ENCODE peak calls at places on chromosomes 2 and 18, in eight cellular contexts. One of them, this sample, is unnamed.

GRCh38 chr2:239441261-239441701 is 40.5 kb upstream of the HDAC4 start:
- DNase-seq in endothelial cell of umbilical vein: no peak
- DNase-seq in neural progenitor cell: peak; percentile 22
- DNase-seq in HepG2: no peak
- DNase-seq in IMR-90: no peak
- DNase-seq in GM12878: no peak
- DNase-seq in H1: no peak
- DNase-seq in colonic mucosa: no peak
- DNase-seq in this sample: no peak

GRCh38 chr2:179106342-179107178 is 56.6 kb upstream of the CCDC141 start:
- DNase-seq in endothelial cell of umbilical vein: peak; percentile 99
- DNase-seq in neural progenitor cell: no peak
- DNase-seq in HepG2: peak; percentile 83
- DNase-seq in IMR-90: peak; percentile 94
- DNase-seq in GM12878: peak; percentile 56
- DNase-seq in H1: no peak
- DNase-seq in colonic mucosa: peak; percentile 40
- DNase-seq in this sample: peak; percentile 8

GRCh38 chr2:28049416-28049815 is 158.9 kb downstream of the BABAM2 start:
- DNase-seq in endothelial cell of umbilical vein: no peak
- DNase-seq in neural progenitor cell: no peak
- DNase-seq in HepG2: no peak
- DNase-seq in IMR-90: no peak
- DNase-seq in GM12878: no peak
- DNase-seq in H1: no peak
- DNase-seq in colonic mucosa: no peak
- DNase-seq in this sample: no peak

GRCh38 chr2:124091721-124092120 is 66.6 kb downstream of the CNTNAP5 start:
- DNase-seq in endothelial cell of umbilical vein: no peak
- DNase-seq in neural progenitor cell: no peak
- DNase-seq in HepG2: no peak
- DNase-seq in IMR-90: no peak
- DNase-seq in GM12878: no peak
- DNase-seq in H1: no peak
- DNase-seq in colonic mucosa: no peak
- DNase-seq in this sample: no peak

GRCh38 chr2:148622390-148622789 is 22.2 kb upstream of the EPC2 start:
- DNase-seq in endothelial cell of umbilical vein: no peak
- DNase-seq in neural progenitor cell: no peak
- DNase-seq in HepG2: no peak
- DNase-seq in IMR-90: no peak
- DNase-seq in GM12878: no peak
- DNase-seq in H1: no peak
- DNase-seq in colonic mucosa: no peak
- DNase-seq in this sample: no peak

GRCh38 chr18:59631583-59632181 is 65.5 kb downstream of the CCBE1 start:
- DNase-seq in endothelial cell of umbilical vein: peak; percentile 21
- DNase-seq in neural progenitor cell: peak; percentile 69
- DNase-seq in HepG2: peak; percentile 1
- DNase-seq in IMR-90: peak; percentile 58
- DNase-seq in GM12878: no peak
- DNase-seq in H1: no peak
- DNase-seq in colonic mucosa: no peak
- DNase-seq in this sample: peak; percentile 22

GRCh38 chr2:25228848-25229674 is 60.7 kb upstream of the POMC start:
- DNase-seq in endothelial cell of umbilical vein: peak; percentile 72
- DNase-seq in neural progenitor cell: peak; percentile 91
- DNase-seq in HepG2: peak; percentile 78
- DNase-seq in IMR-90: peak; percentile 72
- DNase-seq in GM12878: no peak
- DNase-seq in H1: peak; percentile 80
- DNase-seq in colonic mucosa: peak; percentile 69
- DNase-seq in this sample: peak; percentile 75

GRCh38 chr2:12603781-12604180 is 113.0 kb upstream of the TRIB2 start:
- DNase-seq in endothelial cell of umbilical vein: no peak
- DNase-seq in neural progenitor cell: no peak
- DNase-seq in HepG2: no peak
- DNase-seq in IMR-90: no peak
- DNase-seq in GM12878: no peak
- DNase-seq in H1: no peak
- DNase-seq in colonic mucosa: no peak
- DNase-seq in this sample: no peak

GRCh38 chr2:58135861-58136260 is 89.3 kb downstream of the VRK2 start:
- DNase-seq in endothelial cell of umbilical vein: peak; percentile 64
- DNase-seq in neural progenitor cell: no peak
- DNase-seq in HepG2: no peak
- DNase-seq in IMR-90: peak; percentile 16
- DNase-seq in GM12878: no peak
- DNase-seq in H1: no peak
- DNase-seq in colonic mucosa: no peak
- DNase-seq in this sample: no peak

GRCh38 chr2:17747684-17748452 is 5.7 kb downstream of the SMC6 start:
- DNase-seq in endothelial cell of umbilical vein: no peak
- DNase-seq in neural progenitor cell: no peak
- DNase-seq in HepG2: no peak
- DNase-seq in IMR-90: peak; percentile 48
- DNase-seq in GM12878: no peak
- DNase-seq in H1: no peak
- DNase-seq in colonic mucosa: no peak
- DNase-seq in this sample: peak; percentile 58

GRCh38 chr2:236449167-236449586 is 120.4 kb upstream of the ACKR3 start:
- DNase-seq in endothelial cell of umbilical vein: no peak
- DNase-seq in neural progenitor cell: no peak
- DNase-seq in HepG2: no peak
- DNase-seq in IMR-90: no peak
- DNase-seq in GM12878: no peak
- DNase-seq in H1: no peak
- DNase-seq in colonic mucosa: no peak
- DNase-seq in this sample: no peak
- H3K4me1 ChIP-seq in endothelial cell of umbilical vein: no peaks in the 10 kb centered on the region
- H3K4me1 ChIP-seq in neural progenitor cell: no peaks in the 10 kb centered on the region
- H3K4me1 ChIP-seq in HepG2: no peaks in the 10 kb centered on the region
- H3K4me1 ChIP-seq in IMR-90: no peaks in the 10 kb centered on the region
- H3K4me1 ChIP-seq in GM12878: no peaks in the 10 kb centered on the region
- H3K4me1 ChIP-seq in H1: no peaks in the 10 kb centered on the region
- H3K4me1 ChIP-seq in colonic mucosa: no peaks in the 10 kb centered on the region
- H3K4me1 ChIP-seq in this sample: peaks cover 4% of the 10 kb centered on the region

GRCh38 chr18:54813305-54813704 is 15.0 kb upstream of the RAB27B start:
- DNase-seq in endothelial cell of umbilical vein: no peak
- DNase-seq in neural progenitor cell: no peak
- DNase-seq in HepG2: no peak
- DNase-seq in IMR-90: no peak
- DNase-seq in GM12878: no peak
- DNase-seq in H1: no peak
- DNase-seq in colonic mucosa: no peak
- DNase-seq in this sample: no peak
- H3K9ac ChIP-seq in endothelial cell of umbilical vein: no peak overlapping the region
- H3K9ac ChIP-seq in neural progenitor cell: no peak overlapping the region
- H3K9ac ChIP-seq in HepG2: no peak overlapping the region
- H3K9ac ChIP-seq in IMR-90: no peak overlapping the region
- H3K9ac ChIP-seq in GM12878: no peak overlapping the region
- H3K9ac ChIP-seq in H1: no peak overlapping the region
- H3K9ac ChIP-seq in colonic mucosa: no peak overlapping the region
- H3K9ac ChIP-seq in this sample: no peak overlapping the region

DNA sequence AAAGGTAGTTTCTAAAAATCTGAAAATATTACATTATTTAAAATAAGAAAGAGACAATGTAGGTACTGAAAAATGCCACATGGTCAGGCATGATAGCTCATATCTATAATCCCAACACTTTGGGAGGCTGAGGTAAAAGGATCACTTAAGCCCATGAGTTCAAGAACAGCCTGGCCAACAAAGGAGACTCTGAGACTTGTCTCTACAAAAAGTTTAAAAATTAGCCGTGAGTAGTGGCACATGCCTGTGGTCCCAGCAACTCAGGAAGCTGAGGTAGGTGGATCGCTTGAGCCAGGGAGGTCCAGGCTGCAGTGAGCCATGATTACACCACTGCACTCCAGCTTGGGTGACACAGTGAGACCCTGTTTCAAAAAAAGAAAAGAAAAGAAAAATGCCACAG is 21.8 kb downstream of the ATAD2B start:
- DNase-seq in endothelial cell of umbilical vein: no peak
- DNase-seq in neural progenitor cell: no peak
- DNase-seq in HepG2: peak; percentile 17
- DNase-seq in IMR-90: peak; percentile 44
- DNase-seq in GM12878: no peak
- DNase-seq in H1: no peak
- DNase-seq in colonic mucosa: no peak
- DNase-seq in this sample: no peak
- H3K4me1 ChIP-seq in endothelial cell of umbilical vein: peaks cover 9% of the 10 kb centered on the region
- H3K4me1 ChIP-seq in neural progenitor cell: peaks cover 14% of the 10 kb centered on the region
- H3K4me1 ChIP-seq in HepG2: peaks cover 27% of the 10 kb centered on the region
- H3K4me1 ChIP-seq in IMR-90: peaks cover 6% of the 10 kb centered on the region
- H3K4me1 ChIP-seq in GM12878: no peaks in the 10 kb centered on the region
- H3K4me1 ChIP-seq in H1: no peaks in the 10 kb centered on the region
- H3K4me1 ChIP-seq in colonic mucosa: no peaks in the 10 kb centered on the region
- H3K4me1 ChIP-seq in this sample: no peaks in the 10 kb centered on the region

DNA sequence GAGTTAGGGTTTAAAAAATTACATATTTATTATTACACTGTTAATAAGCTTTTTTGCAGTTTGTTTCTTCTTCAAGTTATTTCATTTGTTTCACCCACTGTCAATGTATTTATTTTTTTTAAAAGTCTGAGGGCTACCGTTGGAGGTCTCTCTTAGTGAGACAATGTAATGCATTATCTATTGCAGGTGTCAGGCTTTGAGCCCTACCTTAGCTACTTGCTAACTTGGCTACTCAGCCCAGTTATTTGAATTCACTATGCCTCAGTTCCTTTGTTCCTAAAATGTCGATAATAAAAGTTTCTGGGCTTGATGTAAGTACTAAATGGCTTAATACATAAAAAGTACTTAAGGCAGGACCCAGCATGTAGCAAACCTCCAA is 458 bp upstream of the TFPI start:
- DNase-seq in endothelial cell of umbilical vein: no peak
- DNase-seq in neural progenitor cell: no peak
- DNase-seq in HepG2: no peak
- DNase-seq in IMR-90: no peak
- DNase-seq in GM12878: no peak
- DNase-seq in H1: no peak
- DNase-seq in colonic mucosa: no peak
- DNase-seq in this sample: no peak
- H3K9ac ChIP-seq in endothelial cell of umbilical vein: peak overlapping the region; percentile 98
- H3K9ac ChIP-seq in neural progenitor cell: no peak overlapping the region
- H3K9ac ChIP-seq in HepG2: peak overlapping the region; percentile 80
- H3K9ac ChIP-seq in IMR-90: peak overlapping the region; percentile 94
- H3K9ac ChIP-seq in GM12878: no peak overlapping the region
- H3K9ac ChIP-seq in H1: no peak overlapping the region
- H3K9ac ChIP-seq in colonic mucosa: no peak overlapping the region
- H3K9ac ChIP-seq in this sample: no peak overlapping the region

GRCh38 chr2:144454466-144455287 is 65.2 kb downstream of the ZEB2 start:
- DNase-seq in endothelial cell of umbilical vein: peak; percentile 60
- DNase-seq in neural progenitor cell: no peak
- DNase-seq in HepG2: no peak
- DNase-seq in IMR-90: peak; percentile 29
- DNase-seq in GM12878: no peak
- DNase-seq in H1: no peak
- DNase-seq in colonic mucosa: no peak
- DNase-seq in this sample: no peak
- H3K4me1 ChIP-seq in endothelial cell of umbilical vein: peaks cover 57% of the 10 kb centered on the region
- H3K4me1 ChIP-seq in neural progenitor cell: peaks cover 54% of the 10 kb centered on the region
- H3K4me1 ChIP-seq in HepG2: no peaks in the 10 kb centered on the region
- H3K4me1 ChIP-seq in IMR-90: peaks cover 19% of the 10 kb centered on the region
- H3K4me1 ChIP-seq in GM12878: no peaks in the 10 kb centered on the region
- H3K4me1 ChIP-seq in H1: no peaks in the 10 kb centered on the region
- H3K4me1 ChIP-seq in colonic mucosa: no peaks in the 10 kb centered on the region
- H3K4me1 ChIP-seq in this sample: peaks cover 2% of the 10 kb centered on the region

GRCh38 chr2:200477667-200478121 is 32.2 kb downstream of the KCTD18 start:
- DNase-seq in endothelial cell of umbilical vein: no peak
- DNase-seq in neural progenitor cell: no peak
- DNase-seq in HepG2: no peak
- DNase-seq in IMR-90: no peak
- DNase-seq in GM12878: no peak
- DNase-seq in H1: no peak
- DNase-seq in colonic mucosa: no peak
- DNase-seq in this sample: no peak
- H3K9ac ChIP-seq in endothelial cell of umbilical vein: no peak overlapping the region
- H3K9ac ChIP-seq in neural progenitor cell: no peak overlapping the region
- H3K9ac ChIP-seq in HepG2: no peak overlapping the region
- H3K9ac ChIP-seq in IMR-90: no peak overlapping the region
- H3K9ac ChIP-seq in GM12878: no peak overlapping the region
- H3K9ac ChIP-seq in H1: no peak overlapping the region
- H3K9ac ChIP-seq in colonic mucosa: no peak overlapping the region
- H3K9ac ChIP-seq in this sample: no peak overlapping the region

This sample was measured in NT2/D1.